ENCODE peak calls at places on chromosomes 5 and 9, in ten cellular contexts. D is GM20000, Z is retina, Q is AG09309, G is lung microvascular endothelial cell, N is HTR-8/SVneo, Y is GM04504, H is cerebellar cortex, X is left ventricle myocardium inferior, L is astrocyte of the spinal cord. O is an unnamed sample.

GRCh38 chr9:83521017-83521810 is 17.0 kb downstream of the FRMD3 start:
- DNase-seq in D (no peak), Z (no peak), Q (no peak), G (no peak), N (no peak), Y (no peak), H (no peak), X (no peak), L (no peak), O (no peak)

GRCh38 chr9:94941211-94941875 is 214.8 kb downstream of the AOPEP start:
- DNase-seq in D (no peak), Z (no peak), Q (no peak), G (peak), N (no peak), Y (no peak), H (no peak), X (no peak), L (no peak), O (no peak)

GRCh38 chr5:428754-429452 is 14.1 kb upstream of the EXOC3 start:
- DNase-seq in D (no peak), Z (no peak), Q (no peak), G (no peak), N (no peak), Y (no peak), H (no peak), X (no peak), L (no peak), O (peak)

GRCh38 chr5:166595274-166595951 is 1696.0 kb upstream of the WWC1 start:
- DNase-seq in D (no peak), Z (no peak), Q (no peak), G (no peak), N (no peak), Y (no peak), H (no peak), X (no peak), L (no peak), O (no peak)

GRCh38 chr9:107437716-107438115 is 51.9 kb downstream of the KLF4 start:
- DNase-seq in D (no peak), Z (no peak), Q (no peak), G (no peak), N (no peak), Y (no peak), H (no peak), X (no peak), L (no peak), O (no peak)

GRCh38 chr9:18142964-18143363 is 331.0 kb upstream of the ADAMTSL1 start:
- DNase-seq in D (no peak), Z (no peak), Q (no peak), G (peak), N (no peak), Y (no peak), H (peak), X (no peak), L (no peak), O (no peak)

GRCh38 chr9:21830589-21830988 is 28.2 kb downstream of the MTAP start:
- DNase-seq in D (no peak), Z (no peak), Q (peak), G (no peak), N (no peak), Y (no peak), H (no peak), X (no peak), L (peak), O (no peak)

GRCh38 chr9:98642661-98643312 is 65.9 kb downstream of the GABBR2 start:
- DNase-seq in D (no peak), Z (no peak), Q (no peak), G (no peak), N (no peak), Y (no peak), H (no peak), X (no peak), L (no peak), O (no peak)

GRCh38 chr9:14421291-14421690 is 107.3 kb upstream of the NFIB start:
- DNase-seq in D (no peak), Z (no peak), Q (no peak), G (no peak), N (no peak), Y (no peak), H (no peak), X (no peak), L (no peak), O (no peak)

GRCh38 chr5:106780355-106780754 is 890.4 kb downstream of the EFNA5 start:
- DNase-seq in D (no peak), Z (no peak), Q (no peak), G (no peak), N (no peak), Y (no peak), H (no peak), X (no peak), L (no peak), O (no peak)

GRCh38 chr5:154723740-154724505 is 31.3 kb upstream of the LARP1 start:
- DNase-seq in D (no peak), Z (no peak), Q (peak), G (no peak), N (no peak), Y (no peak), H (no peak), X (no peak), L (peak), O (no peak)

O was measured in posterior vena cava.